ENCODE peak calls at places on chromosome 1, in seven cellular contexts. K is PC-3; X is IMR-90; B is brain microvascular endothelial cell; U is AG04450; L is ovary; F is CD4-positive, alpha-beta T cell. S is an unnamed sample.
A peak's percentile ranks its signal among the peaks of the same experiment; 100 is the strongest.

GRCh38 chr1:200893411-200893901 is 1.2 kb upstream of the INAVA start:
- DNase-seq in K (peak; percentile 91), X (no peak), F (no peak), U (no peak), L (no peak), B (no peak), S (no peak)

GRCh38 chr1:237316352-237316751 is 274.4 kb downstream of the RYR2 start:
- DNase-seq in B (no peak), F (no peak), X (no peak), K (no peak), L (no peak), U (no peak), S (no peak)

GRCh38 chr1:181119076-181119989 is 30.8 kb downstream of the IER5 start:
- DNase-seq in K (peak; percentile 95), B (no peak), L (no peak), U (no peak), X (no peak), F (no peak), S (no peak)

GRCh38 chr1:85179517-85179916 is 21.3 kb downstream of the SYDE2 start:
- DNase-seq in X (no peak), F (no peak), U (no peak), K (no peak), L (no peak), B (no peak), S (no peak)

GRCh38 chr1:115077286-115077983 is 11.9 kb downstream of the TSPAN2 start:
- DNase-seq in F (no peak), U (no peak), B (no peak), L (no peak), X (no peak), K (no peak), S (no peak)

GRCh38 chr1:52142220-52143153 is 598 bp downstream of the ZFYVE9 start:
- DNase-seq in L (peak; percentile 50), K (peak; percentile 56), F (peak; percentile 8), U (no peak), B (peak; percentile 41), X (peak; percentile 52), S (peak; percentile 46)

GRCh38 chr1:36134805-36135339 is 9.8 kb upstream of the COL8A2 start:
- DNase-seq in B (peak; percentile 55), X (peak; percentile 38), K (peak; percentile 63), L (peak; percentile 58), F (no peak), U (no peak), S (no peak)

GRCh38 chr1:175857756-175858155 is 114.4 kb upstream of the TNR start:
- DNase-seq in U (no peak), F (no peak), L (no peak), B (no peak), X (no peak), K (no peak), S (no peak)

GRCh38 chr1:244918422-244919319 is 54.3 kb upstream of the HNRNPU start:
- DNase-seq in B (peak; percentile 11), F (peak; percentile 65), K (peak; percentile 57), X (peak; percentile 12), U (no peak), L (peak; percentile 22), S (peak; percentile 63)

GRCh38 chr1:229040630-229041358 is 230.1 kb upstream of the RAB4A start:
- DNase-seq in X (no peak), K (no peak), F (no peak), B (no peak), U (no peak), L (no peak), S (no peak)

GRCh38 chr1:26677306-26678115 is 18.3 kb upstream of the ARID1A start:
- DNase-seq in B (peak; percentile 34), F (peak; percentile 53), X (peak; percentile 64), U (no peak), K (peak; percentile 93), L (peak; percentile 81), S (peak; percentile 90)

GRCh38 chr1:107076846-107077245 is 20.4 kb downstream of the PRMT6 start:
- DNase-seq in X (peak; percentile 79), B (no peak), K (peak; percentile 97), U (peak; percentile 23), L (no peak), F (no peak), S (peak; percentile 51)

GRCh38 chr1:30085814-30086770 is 637.3 kb downstream of the MATN1 start:
- DNase-seq in F (peak; percentile 5), L (peak; percentile 58), U (no peak), X (peak; percentile 31), K (peak; percentile 36), B (peak; percentile 26), S (peak; percentile 9)

GRCh38 chr1:9108056-9108665 is 20.7 kb downstream of the GPR157 start:
- DNase-seq in L (peak; percentile 19), K (no peak), U (no peak), B (no peak), F (no peak), X (no peak), S (no peak)

GRCh38 chr1:117368116-117369108 is 1.2 kb downstream of the MAN1A2 start:
- DNase-seq in L (no peak), B (no peak), X (peak; percentile 11), U (no peak), F (no peak), K (peak; percentile 71), S (no peak)

GRCh38 chr1:65459397-65459768 is 38.9 kb downstream of the LEPR start:
- DNase-seq in X (peak; percentile 22), B (no peak), K (peak; percentile 65), L (no peak), U (no peak), F (no peak), S (no peak)

GRCh38 chr1:248853668-248854375 is 5.1 kb downstream of the ZNF692 start:
- DNase-seq in X (no peak), L (no peak), K (no peak), F (no peak), U (no peak), B (no peak), S (no peak)

GRCh38 chr1:1047407-1047806 is 26.7 kb downstream of the RNF223 start:
- DNase-seq in X (no peak), L (no peak), K (no peak), B (no peak), F (no peak), U (no peak), S (no peak)

GRCh38 chr1:210541680-210542358 is 213.1 kb downstream of the HHAT start:
- DNase-seq in X (peak; percentile 5), K (no peak), F (no peak), B (peak; percentile 0), U (no peak), L (no peak), S (no peak)

GRCh38 chr1:28553229-28553930 is 495 bp downstream of the TRNAU1AP start:
- DNase-seq in L (peak; percentile 59), F (peak; percentile 6), X (peak; percentile 51), K (peak; percentile 58), U (no peak), B (peak; percentile 34), S (peak; percentile 29)

GRCh38 chr1:193366764-193367507 is 180.5 kb upstream of the B3GALT2 start:
- DNase-seq in U (no peak), X (peak; percentile 4), K (peak; percentile 58), B (no peak), L (no peak), F (no peak), S (no peak)

GRCh38 chr1:198168180-198168579 is 11.4 kb downstream of the NEK7 start:
- DNase-seq in L (no peak), U (no peak), X (peak; percentile 75), F (no peak), B (peak; percentile 68), K (no peak), S (no peak)

GRCh38 chr1:18557621-18558465 is 72.8 kb upstream of the PAX7 start:
- DNase-seq in L (no peak), X (no peak), F (no peak), K (peak; percentile 6), B (no peak), U (no peak), S (no peak)

GRCh38 chr1:230120949-230121381 is 53.9 kb downstream of the GALNT2 start:
- DNase-seq in L (no peak), F (no peak), U (no peak), B (no peak), X (no peak), K (peak; percentile 74), S (no peak)
- TF ChIP-seq CTCF in L (peak; percentile 27), F (peak; percentile 41), U (peak; percentile 51), B (peak; percentile 76), X (peak; percentile 44), K (peak; percentile 84), S (peak; percentile 63)

GRCh38 chr1:177959793-177960515 is 9.9 kb downstream of the SEC16B start:
- DNase-seq in B (peak; percentile 40), U (no peak), L (no peak), X (peak; percentile 68), K (peak; percentile 55), F (no peak), S (no peak)
- TF ChIP-seq CTCF in B (peak; percentile 59), U (peak; percentile 61), L (no peak), X (peak; percentile 66), K (peak; percentile 64), F (no peak), S (no peak)

DNA sequence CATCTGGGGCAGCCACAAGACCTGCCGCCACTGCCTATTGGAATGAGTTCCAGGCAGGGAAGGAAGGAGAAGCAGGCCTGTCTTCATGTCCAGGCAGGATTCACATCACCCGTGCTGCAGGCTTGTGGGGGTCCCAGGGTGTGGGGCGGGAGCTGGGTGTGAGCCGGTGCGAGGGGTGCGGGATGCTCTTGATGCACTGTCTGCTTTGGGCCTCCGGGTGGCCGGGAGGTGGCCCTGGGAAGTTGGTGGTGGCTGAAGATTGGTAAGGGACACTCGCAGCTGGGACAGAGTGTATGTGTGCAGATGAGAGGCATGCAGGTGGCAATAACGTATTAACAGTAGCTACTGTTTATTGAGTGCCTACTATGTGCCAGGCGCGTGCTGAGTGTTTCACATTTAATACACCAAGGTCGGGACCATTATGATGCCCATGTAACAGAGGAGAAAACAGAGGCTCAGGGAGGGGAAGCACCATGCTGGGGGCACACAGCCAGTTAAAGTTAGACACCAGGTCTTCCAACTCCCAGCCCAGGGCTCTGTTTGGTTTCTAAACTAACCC is 3.3 kb downstream of the CROCC start:
- DNase-seq in K (no peak), L (no peak), F (no peak), X (no peak), B (no peak), U (no peak), S (no peak)
- TF ChIP-seq CTCF in K (no peak), L (no peak), F (no peak), X (peak; percentile 15), B (peak; percentile 30), U (peak; percentile 19), S (no peak)

GRCh38 chr1:77584884-77585283 is 97.6 kb downstream of the ZZZ3 start:
- DNase-seq in F (no peak), B (no peak), L (no peak), U (no peak), K (no peak), X (no peak), S (no peak)

GRCh38 chr1:77582905-77583304 is 99.6 kb downstream of the ZZZ3 start:
- DNase-seq in U (no peak), B (no peak), L (no peak), K (no peak), F (no peak), X (no peak), S (no peak)

GRCh38 chr1:77583483-77583882 is 99.0 kb downstream of the ZZZ3 start:
- DNase-seq in U (no peak), L (no peak), F (no peak), K (no peak), B (no peak), X (no peak), S (no peak)

DNA sequence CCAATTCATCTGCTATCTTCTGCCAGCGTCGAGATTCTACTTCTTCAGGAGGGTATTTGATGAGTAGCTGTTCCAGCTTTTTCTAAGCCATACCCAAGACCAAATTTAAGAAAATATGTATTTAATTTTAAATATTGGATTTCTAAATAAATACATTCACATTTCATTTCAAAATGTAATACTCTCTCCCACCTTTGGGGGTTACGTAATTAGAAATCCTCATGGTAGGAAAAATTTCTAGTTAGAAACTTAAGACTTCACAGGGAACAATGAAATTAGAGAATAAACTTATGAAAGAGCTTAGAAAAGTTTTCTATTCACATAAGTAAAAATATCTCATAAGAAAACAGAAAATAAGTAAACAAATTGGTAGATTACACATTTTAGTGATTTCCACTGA is 102.9 kb downstream of the ZZZ3 start:
- DNase-seq in F (no peak), L (no peak), U (no peak), B (no peak), X (no peak), K (peak; percentile 19), S (no peak)
- TF ChIP-seq CTCF in F (no peak), L (no peak), U (no peak), B (no peak), X (no peak), K (no peak), S (no peak)

S was measured in HL-60.